ENCODE peak calls at places on chromosomes 16 and 17, in five cellular contexts. E, H, K, U and N are unnamed samples.

GRCh38 chr16:79210629-79211028 is 389.9 kb downstream of the MAF start:
- DNase-seq in E (no peak), H (no peak), K (no peak), U (no peak), N (no peak)

GRCh38 chr16:84166796-84167695 is 19.8 kb downstream of the TAF1C start:
- DNase-seq in E (no peak), H (no peak), K (no peak), U (no peak), N (no peak)

GRCh38 chr16:31421587-31421986 is 6.6 kb downstream of the COX6A2 start:
- DNase-seq in E (no peak), H (peak; percentile 34), K (no peak), U (no peak), N (no peak)

GRCh38 chr17:4004517-4005295 is 40.5 kb upstream of the ATP2A3 start:
- DNase-seq in E (no peak), H (peak; percentile 85), K (peak; percentile 50), U (peak; percentile 64), N (peak; percentile 71)

GRCh38 chr17:72574675-72575510 is 454.1 kb downstream of the SOX9 start:
- DNase-seq in E (no peak), H (no peak), K (no peak), U (no peak), N (no peak)

GRCh38 chr16:35559911-35560636 is 2100.7 kb downstream of the TP53TG3F start:
- DNase-seq in E (no peak), H (no peak), K (no peak), U (peak; percentile 28), N (no peak)

GRCh38 chr17:55466671-55467070 is 44.6 kb downstream of the SMIM36 start:
- DNase-seq in E (no peak), H (no peak), K (no peak), U (no peak), N (no peak)

GRCh38 chr17:80109713-80110446 is 8.5 kb downstream of the GAA start:
- DNase-seq in E (peak; percentile 61), H (no peak), K (peak; percentile 11), U (no peak), N (no peak)

GRCh38 chr17:37417852-37418251 is 11.2 kb downstream of the TADA2A start:
- DNase-seq in E (no peak), H (no peak), K (no peak), U (no peak), N (no peak)

GRCh38 chr17:76701471-76701967 is 9.2 kb downstream of the MXRA7 start:
- DNase-seq in E (no peak), H (no peak), K (no peak), U (no peak), N (no peak)

GRCh38 chr17:76702941-76703637 is 7.7 kb downstream of the MXRA7 start:
- DNase-seq in E (no peak), H (no peak), K (no peak), U (no peak), N (no peak)

GRCh38 chr17:76697702-76698465 is 12.9 kb downstream of the MXRA7 start:
- DNase-seq in E (no peak), H (no peak), K (peak; percentile 43), U (no peak), N (peak; percentile 58)

GRCh38 chr17:76700290-76700626 is 10.5 kb downstream of the MXRA7 start:
- DNase-seq in E (no peak), H (no peak), K (no peak), U (no peak), N (no peak)

GRCh38 chr17:76700627-76701470 is 9.9 kb downstream of the MXRA7 start:
- DNase-seq in E (peak; percentile 90), H (no peak), K (peak; percentile 77), U (peak; percentile 61), N (no peak)
- TF ChIP-seq POLR2A in E (peak; percentile 8), H (no peak), K (peak; percentile 69), U (no peak), N (no peak)

DNA sequence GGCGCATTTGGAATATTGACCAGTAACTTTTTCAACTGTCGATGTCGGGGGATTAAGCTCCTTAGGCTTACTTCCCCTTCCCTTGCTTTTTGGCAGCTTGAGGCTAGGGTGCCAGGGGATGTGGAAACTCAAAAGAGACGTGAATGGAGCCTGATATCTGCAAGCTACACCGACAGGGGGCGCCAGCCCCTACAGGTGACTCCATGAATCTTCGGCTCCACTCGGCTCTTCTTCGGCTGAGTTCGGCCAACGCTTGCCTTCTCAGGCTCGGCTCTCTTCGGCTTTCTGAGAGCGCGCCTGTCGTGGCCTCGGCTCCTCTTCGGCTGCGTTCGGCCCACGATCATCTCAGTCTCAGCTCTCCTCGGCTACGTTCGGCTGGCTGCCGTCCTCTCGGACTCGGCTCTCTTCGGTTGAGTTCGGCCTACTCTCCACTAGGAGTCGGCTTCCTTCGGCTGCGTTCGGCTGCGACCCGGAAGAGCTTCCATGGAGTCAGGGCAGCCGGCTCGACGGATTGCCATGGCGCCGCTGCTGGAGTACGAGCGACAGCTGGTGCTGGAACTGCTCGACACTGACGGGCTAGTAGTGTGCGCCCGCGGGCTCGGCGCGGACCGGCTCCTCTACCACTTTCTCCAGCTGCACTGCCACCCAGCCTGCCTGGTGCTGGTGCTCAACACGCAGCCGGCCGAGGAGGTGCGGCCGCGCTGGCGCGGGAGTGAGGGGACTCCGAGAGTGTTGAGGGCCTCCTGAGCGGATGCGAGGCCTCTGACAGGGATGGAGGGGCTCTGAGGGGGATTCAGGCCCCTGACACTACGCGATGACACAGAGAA is at the start of gene ERCC4:
- DNase-seq in E (peak; percentile 99), H (peak; percentile 99), K (peak; percentile 100), U (peak; percentile 98), N (peak; percentile 99)
- TF ChIP-seq POLR2A in E (peak; percentile 26), H (peak; percentile 54), K (peak; percentile 64), U (peak; percentile 52), N (peak; percentile 77)

DNA sequence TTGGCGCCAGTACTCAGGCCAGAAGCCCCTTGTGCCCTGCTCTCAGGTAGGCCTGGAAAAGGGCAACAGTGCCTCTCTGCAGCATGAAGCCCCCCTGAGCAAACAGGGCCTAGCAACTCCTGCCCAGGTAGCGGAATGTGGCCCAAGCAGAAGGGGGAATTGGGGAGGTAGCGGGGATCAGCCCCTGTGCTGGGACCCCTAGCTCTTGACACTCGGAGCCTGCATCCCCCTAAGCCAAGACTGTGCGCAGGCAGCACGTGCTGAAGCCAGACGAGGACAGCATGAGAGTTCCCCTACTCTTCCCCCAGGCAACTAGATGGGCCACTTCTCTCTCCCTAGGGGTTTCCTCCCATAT is 823 bp upstream of the CD2BP2 start:
- DNase-seq in E (no peak), H (no peak), K (no peak), U (no peak), N (no peak)
- TF ChIP-seq POLR2A in E (no peak), H (no peak), K (no peak), U (no peak), N (no peak)

DNA sequence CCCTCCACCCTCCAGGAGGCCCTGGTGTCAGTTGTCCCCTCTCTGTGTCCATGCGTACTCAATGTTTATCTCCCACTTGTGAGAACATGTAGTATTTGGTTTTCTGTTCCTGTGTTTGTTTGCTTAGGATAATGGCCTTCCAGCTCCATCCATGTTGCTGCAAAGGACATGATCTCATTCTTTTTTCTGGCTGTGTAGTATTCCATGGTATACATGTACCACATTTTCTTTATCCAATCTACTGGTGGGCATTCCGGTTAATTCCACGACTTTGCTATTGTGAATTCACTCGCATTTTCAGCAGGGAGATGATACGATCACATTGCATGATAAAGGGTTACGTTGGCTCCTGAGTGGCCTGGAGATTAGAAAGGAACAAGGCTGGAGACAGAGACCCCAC is 286.2 kb downstream of the FOXL1 start:
- DNase-seq in E (no peak), H (no peak), K (no peak), U (no peak), N (no peak)
- TF ChIP-seq POLR2A in E (no peak), H (no peak), K (no peak), U (no peak), N (no peak)

DNA sequence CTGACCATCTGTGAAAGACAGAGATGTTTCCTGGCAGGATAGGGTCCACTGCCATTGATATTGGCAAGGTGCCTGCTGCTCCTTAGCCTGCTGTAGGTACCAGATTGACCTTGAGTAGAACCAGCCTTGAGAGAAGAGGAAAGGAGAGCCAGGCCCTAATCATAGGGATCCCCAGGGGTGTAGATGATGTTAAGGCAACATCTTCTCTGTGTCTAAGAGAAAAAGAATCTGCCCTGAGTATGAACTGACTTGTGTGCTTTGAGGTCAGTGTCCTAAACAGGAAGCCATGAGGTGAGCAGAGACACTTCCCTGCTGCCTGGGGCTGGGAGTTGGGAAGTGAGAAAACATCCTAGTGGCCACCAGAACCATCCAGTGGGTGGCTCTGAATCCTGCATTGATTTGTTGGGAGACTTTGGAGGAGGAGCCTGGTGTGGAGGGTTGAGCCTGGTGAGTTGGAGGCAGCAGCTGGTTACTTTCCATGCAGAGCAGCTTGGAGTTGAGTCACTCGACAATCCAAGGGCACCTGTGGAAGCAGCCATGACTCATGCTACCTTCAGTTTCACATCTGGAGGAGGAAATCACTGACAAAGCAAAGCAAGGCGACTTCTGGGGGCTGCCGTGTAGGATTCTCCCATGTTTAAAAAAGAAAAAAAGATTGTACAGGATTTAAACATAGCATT is 47.8 kb downstream of the BMERB1 start:
- DNase-seq in E (no peak), H (peak; percentile 63), K (peak; percentile 49), U (peak; percentile 7), N (no peak)
- TF ChIP-seq POLR2A in E (no peak), H (no peak), K (no peak), U (no peak), N (no peak)

GRCh38 chr16:57265850-57266530 is 18.5 kb downstream of the PLLP start:
- DNase-seq in E (no peak), H (peak; percentile 88), K (peak; percentile 50), U (no peak), N (peak; percentile 74)
- TF ChIP-seq POLR2A in E (no peak), H (peak; percentile 77), K (no peak), U (no peak), N (no peak)

DNA sequence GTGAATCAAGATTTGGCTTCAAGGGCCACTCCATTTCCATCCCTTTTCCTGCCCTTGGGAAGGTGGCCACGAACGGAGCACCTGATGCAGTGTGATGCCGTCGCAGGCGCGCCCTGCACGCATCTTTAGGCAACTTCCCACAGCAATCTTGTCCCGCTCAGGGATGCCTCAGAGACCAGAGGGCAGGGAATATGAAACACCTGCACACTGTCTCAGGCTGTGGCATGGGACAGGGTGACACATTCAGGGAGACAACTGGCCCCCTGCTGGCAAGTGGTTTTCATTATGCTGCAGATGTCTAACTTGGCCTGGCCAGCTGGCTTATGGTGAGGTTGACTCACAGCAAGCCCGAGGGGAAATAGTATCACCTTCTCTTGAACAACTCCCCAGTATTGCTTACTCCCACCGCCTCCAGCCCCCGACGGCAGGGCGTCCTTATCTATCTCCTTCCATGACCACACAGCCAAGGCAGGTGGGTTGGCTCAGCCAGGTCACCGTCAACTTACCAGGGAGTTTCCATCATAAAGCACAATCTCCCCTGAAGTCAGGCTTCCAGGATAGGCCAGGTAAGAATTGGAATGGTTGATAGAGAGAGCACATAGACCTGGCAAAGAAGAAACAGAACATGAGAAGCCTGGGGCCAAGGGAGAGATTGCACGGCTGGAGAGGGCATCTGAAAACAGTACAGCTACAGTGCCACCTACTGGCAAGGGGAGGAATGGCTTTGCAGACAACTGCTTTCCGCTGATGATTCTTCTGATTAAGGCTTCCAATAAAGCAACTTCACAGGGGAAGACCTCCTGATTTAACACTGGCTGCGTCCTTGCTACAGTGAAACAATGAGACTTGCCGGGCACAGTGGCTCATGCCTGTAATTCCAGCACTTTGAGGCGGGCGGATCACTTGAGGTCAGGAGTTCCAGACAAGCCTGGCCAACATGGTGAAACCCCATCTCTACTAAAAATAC is 21.1 kb downstream of the WIPI1 start:
- DNase-seq in E (peak; percentile 88), H (peak; percentile 68), K (peak; percentile 75), U (peak; percentile 89), N (peak; percentile 87)
- TF ChIP-seq POLR2A in E (no peak), H (no peak), K (no peak), U (no peak), N (no peak)

GRCh38 chr17:28331891-28332420 is 3.3 kb downstream of the IFT20 start:
- DNase-seq in E (no peak), H (no peak), K (no peak), U (no peak), N (no peak)
- TF ChIP-seq POLR2A in E (no peak), H (peak; percentile 19), K (no peak), U (no peak), N (no peak)